ENCODE peak calls at places on chromosomes 2 and 18, in seven cellular contexts. K is HuH-7.5; S is H4; N is RWPE1; H is ELF-1; F is non-pigmented ciliary epithelial cell; G is CD4-positive, alpha-beta T cell. O is an unnamed sample.

GRCh38 chr2:43051316-43051715 is 175.1 kb downstream of the ZFP36L2 start:
- DNase-seq in K (no peak), S (peak), N (peak), H (peak), F (no peak), G (peak), O (no peak)

GRCh38 chr18:2883137-2883671 is 36.4 kb downstream of the EMILIN2 start:
- DNase-seq in K (no peak), S (no peak), N (no peak), H (no peak), F (no peak), G (peak), O (no peak)

GRCh38 chr2:98643496-98644100 is 35.2 kb downstream of the UNC50 start:
- DNase-seq in K (no peak), S (no peak), N (no peak), H (no peak), F (peak), G (no peak), O (no peak)

GRCh38 chr18:22063672-22064071 is 105.7 kb upstream of the GATA6 start:
- DNase-seq in K (no peak), S (no peak), N (no peak), H (no peak), F (no peak), G (no peak), O (no peak)

GRCh38 chr18:49863769-49864615 is 50.7 kb upstream of the ACAA2 start:
- DNase-seq in K (no peak), S (no peak), N (no peak), H (no peak), F (no peak), G (no peak), O (no peak)

GRCh38 chr2:95552911-95553310 is 38.9 kb upstream of the TRIM43 start:
- DNase-seq in K (no peak), S (no peak), N (no peak), H (no peak), F (no peak), G (no peak), O (no peak)

GRCh38 chr2:5690231-5690630 is 2.0 kb upstream of the SOX11 start:
- DNase-seq in K (no peak), S (no peak), N (no peak), H (peak), F (no peak), G (no peak), O (no peak)

GRCh38 chr2:190545756-190546385 is 11.3 kb upstream of the NEMP2 start:
- DNase-seq in K (no peak), S (no peak), N (no peak), H (no peak), F (no peak), G (no peak), O (no peak)

GRCh38 chr2:240397542-240397916 is 37.9 kb upstream of the GPC1 start:
- DNase-seq in K (no peak), S (no peak), N (no peak), H (no peak), F (no peak), G (no peak), O (no peak)